ENCODE peak calls at places on chromosomes 6 and 20, in five cellular contexts. P is nephron progenitor cell, T is iPS DF 6.9, O is GM03348, Q is NCI-H748 treated with DMSO at 0.1 percent for 48 hours. R is an unnamed sample.

GRCh38 chr6:63923139-63923739 is 287.6 kb downstream of the PHF3 start:
- DNase-seq in O (peak), Q (peak), P (no peak), T (no peak), R (peak)

GRCh38 chr6:17022604-17023003 is 79.2 kb upstream of the STMND1 start:
- DNase-seq in P (no peak), T (no peak), Q (no peak), O (no peak), R (no peak)

GRCh38 chr6:128494440-128494839 is 26.0 kb downstream of the PTPRK start:
- DNase-seq in Q (peak), O (no peak), T (no peak), P (no peak), R (no peak)

GRCh38 chr20:47392015-47392720 is 35.7 kb upstream of the ZMYND8 start:
- DNase-seq in Q (no peak), P (no peak), T (no peak), O (peak), R (no peak)

GRCh38 chr6:33621396-33622388 is 570 bp downstream of the ITPR3 start:
- DNase-seq in Q (peak), T (no peak), O (peak), P (peak), R (no peak)

GRCh38 chr6:3561745-3562144 is 104.9 kb upstream of the SLC22A23 start:
- DNase-seq in O (no peak), P (peak), T (peak), Q (peak), R (peak)

GRCh38 chr6:41715779-41716515 is 19.5 kb downstream of the TFEB start:
- DNase-seq in P (no peak), T (no peak), O (no peak), Q (no peak), R (no peak)

GRCh38 chr6:137148291-137149076 is 25.0 kb downstream of the IL22RA2 start:
- DNase-seq in T (no peak), P (no peak), Q (no peak), O (no peak), R (no peak)

GRCh38 chr6:46863791-46864190 is 57.9 kb downstream of the ADGRF5 start:
- DNase-seq in T (no peak), O (no peak), P (no peak), Q (no peak), R (no peak)

GRCh38 chr20:63084563-63084927 is 77.8 kb upstream of the BHLHE23 start:
- DNase-seq in O (no peak), Q (no peak), P (no peak), T (no peak), R (no peak)

GRCh38 chr6:107323133-107323785 is 136.1 kb downstream of the PDSS2 start:
- DNase-seq in T (no peak), P (no peak), O (peak), Q (no peak), R (no peak)

GRCh38 chr6:16316741-16317251 is 78.4 kb downstream of the GMPR start:
- DNase-seq in Q (peak), T (no peak), O (peak), P (peak), R (no peak)

GRCh38 chr6:161660666-161661571 is 387.1 kb upstream of the AGPAT4 start:
- DNase-seq in P (no peak), T (no peak), O (peak), Q (no peak), R (no peak)

GRCh38 chr6:19477563-19477962 is 359.6 kb upstream of the ID4 start:
- DNase-seq in O (no peak), T (no peak), P (no peak), Q (no peak), R (no peak)

GRCh38 chr20:43028470-43028869 is 161.2 kb downstream of the PTPRT start:
- DNase-seq in P (no peak), Q (no peak), T (no peak), O (no peak), R (no peak)

GRCh38 chr6:5995705-5996686 is 10.7 kb downstream of the NRN1 start:
- DNase-seq in P (peak), O (peak), T (no peak), Q (peak), R (peak)

GRCh38 chr20:47358672-47359532 is 2.4 kb upstream of the ZMYND8 start:
- DNase-seq in T (no peak), P (peak), Q (no peak), O (peak), R (peak)

GRCh38 chr20:20835897-20836296 is 123.5 kb upstream of the RALGAPA2 start:
- DNase-seq in Q (no peak), O (no peak), P (no peak), T (no peak), R (no peak)

GRCh38 chr20:57322476-57322875 is 7.1 kb upstream of the SPO11 start:
- DNase-seq in Q (no peak), T (no peak), O (no peak), P (no peak), R (no peak)

GRCh38 chr20:52031574-52032303 is 159.8 kb downstream of the ZFP64 start:
- DNase-seq in Q (no peak), O (peak), T (no peak), P (peak), R (no peak)

GRCh38 chr6:112443118-112443641 is 96.0 kb downstream of the RFPL4B start:
- DNase-seq in Q (no peak), P (no peak), T (no peak), O (no peak), R (no peak)

R was measured in SHP77.